ENCODE peak calls at places on chromosomes 3 and 15, in eight cellular contexts. Q is kidney, S is H9, L is sigmoid colon, P is tibial artery, E is HCT116, V is stomach, K is lower lobe of right lung. M is an unnamed sample. For H3K4me1, the result is how much of the 10 kb centered on the place peaks cover.

GRCh38 chr15:100891316-100892012 is 11.8 kb downstream of the ALDH1A3 start:
- DNase-seq in Q (no peak), S (no peak), L (peak), P (no peak), E (no peak), V (peak), K (no peak), M (no peak)

GRCh38 chr3:15345051-15345607 is 12.7 kb upstream of the SH3BP5 start:
- DNase-seq in Q (no peak), S (no peak), L (no peak), P (no peak), E (no peak), V (no peak), K (no peak), M (no peak)

GRCh38 chr3:43319364-43319763 is 33.0 kb downstream of the SNRK start:
- DNase-seq in Q (no peak), S (no peak), L (no peak), P (no peak), E (no peak), V (no peak), K (no peak), M (no peak)

GRCh38 chr3:105067361-105067760 is 299.3 kb upstream of the ALCAM start:
- DNase-seq in Q (no peak), S (no peak), L (no peak), P (no peak), E (no peak), V (no peak), K (no peak), M (no peak)

GRCh38 chr3:79497447-79498111 is 270.2 kb downstream of the ROBO1 start:
- DNase-seq in Q (no peak), S (no peak), L (no peak), P (no peak), E (no peak), V (no peak), K (no peak), M (no peak)

GRCh38 chr3:16303037-16303436 is 38.0 kb downstream of the OXNAD1 start:
- DNase-seq in Q (no peak), S (no peak), L (no peak), P (no peak), E (no peak), V (no peak), K (no peak), M (no peak)

GRCh38 chr15:85667491-85668424 is 127.0 kb downstream of the KLHL25 start:
- DNase-seq in Q (no peak), S (no peak), L (no peak), P (peak), E (peak), V (no peak), K (no peak), M (no peak)

GRCh38 chr15:58291848-58292247 is 139.9 kb upstream of the LIPC start:
- DNase-seq in Q (no peak), S (no peak), L (no peak), P (no peak), E (no peak), V (no peak), K (no peak), M (no peak)

GRCh38 chr15:60803059-60803458 is 324.1 kb upstream of the ICE2 start:
- DNase-seq in Q (no peak), S (no peak), L (no peak), P (no peak), E (no peak), V (no peak), K (no peak), M (no peak)

GRCh38 chr3:156811092-156811862 is 14.9 kb upstream of the LEKR1 start:
- DNase-seq in Q (no peak), S (no peak), L (no peak), P (no peak), E (no peak), V (no peak), K (no peak), M (no peak)

GRCh38 chr3:66142079-66142478 is 78.7 kb upstream of the SLC25A26 start:
- DNase-seq in Q (no peak), S (no peak), L (no peak), P (no peak), E (no peak), V (no peak), K (no peak), M (no peak)

GRCh38 chr15:27358751-27359434 is 387.9 kb downstream of the GABRG3 start:
- DNase-seq in Q (no peak), S (peak), L (no peak), P (no peak), E (no peak), V (no peak), K (no peak), M (no peak)

GRCh38 chr3:23805881-23806321 is at the start of gene UBE2E1:
- DNase-seq in Q (peak), S (peak), L (peak), P (peak), E (peak), V (peak), K (peak), M (peak)

GRCh38 chr3:184710870-184711365 is 946 bp downstream of the MAGEF1 start:
- DNase-seq in Q (no peak), S (no peak), L (no peak), P (no peak), E (no peak), V (no peak), K (no peak), M (no peak)

GRCh38 chr15:80160570-80161156 is 7.9 kb downstream of the FAH start:
- DNase-seq in Q (no peak), S (no peak), L (peak), P (peak), E (no peak), V (no peak), K (peak), M (peak)

GRCh38 chr3:147775816-147776530 is 366.8 kb downstream of the ZIC1 start:
- DNase-seq in Q (no peak), S (no peak), L (no peak), P (no peak), E (no peak), V (no peak), K (no peak), M (no peak)

GRCh38 chr3:146895026-146895749 is 290.0 kb upstream of the PLSCR5 start:
- DNase-seq in Q (no peak), S (no peak), L (no peak), P (no peak), E (no peak), V (no peak), K (no peak), M (no peak)

GRCh38 chr3:120101624-120102023 is 7.4 kb upstream of the GSK3B start:
- DNase-seq in Q (no peak), S (no peak), L (no peak), P (no peak), E (no peak), V (no peak), K (no peak), M (no peak)

GRCh38 chr3:16917256-16917935 is 32.6 kb downstream of the PLCL2 start:
- DNase-seq in Q (no peak), S (no peak), L (no peak), P (no peak), E (no peak), V (no peak), K (no peak), M (no peak)

GRCh38 chr3:117252208-117252607 is 542.6 kb downstream of the TUSC7 start:
- DNase-seq in Q (no peak), S (no peak), L (no peak), P (no peak), E (no peak), V (no peak), K (no peak), M (no peak)

GRCh38 chr3:153426803-153427202 is 264.8 kb downstream of the RAP2B start:
- DNase-seq in Q (no peak), S (no peak), L (no peak), P (no peak), E (no peak), V (no peak), K (no peak), M (no peak)

GRCh38 chr3:54213910-54214309 is 91.6 kb downstream of the CACNA2D3 start:
- DNase-seq in Q (no peak), S (no peak), L (no peak), P (no peak), E (no peak), V (no peak), K (no peak), M (no peak)

GRCh38 chr3:106130384-106131084 is 261.7 kb upstream of the CBLB start:
- DNase-seq in Q (no peak), S (no peak), L (no peak), P (no peak), E (no peak), V (no peak), K (no peak), M (no peak)

GRCh38 chr3:192566706-192567290 is 160.5 kb downstream of the FGF12 start:
- DNase-seq in Q (peak), S (peak), L (peak), P (peak), E (peak), V (peak), K (peak), M (peak)

GRCh38 chr3:67947808-67948508 is 293.5 kb upstream of the SUCLG2 start:
- DNase-seq in Q (peak), S (peak), L (no peak), P (no peak), E (no peak), V (no peak), K (no peak), M (no peak)

GRCh38 chr3:106282931-106283330 is 414.1 kb upstream of the CBLB start:
- DNase-seq in Q (no peak), S (no peak), L (no peak), P (no peak), E (no peak), V (no peak), K (no peak), M (no peak)

GRCh38 chr3:10173926-10174435 is 9.3 kb downstream of the IRAK2 start:
- DNase-seq in Q (peak), S (no peak), L (peak), P (peak), E (no peak), V (peak), K (peak), M (peak)

GRCh38 chr3:4525555-4526238 is 32.5 kb downstream of the ITPR1 start:
- DNase-seq in Q (no peak), S (no peak), L (no peak), P (no peak), E (no peak), V (no peak), K (no peak), M (no peak)

GRCh38 chr3:106688463-106688862 is 688.8 kb upstream of the CCDC54 start:
- DNase-seq in Q (no peak), S (no peak), L (peak), P (peak), E (no peak), V (no peak), K (no peak), M (no peak)

GRCh38 chr3:138186216-138186615 is 885 bp upstream of the ARMC8 start:
- DNase-seq in Q (no peak), S (no peak), L (no peak), P (no peak), E (peak), V (no peak), K (no peak), M (no peak)

GRCh38 chr15:98850991-98851776 is 156.4 kb downstream of the PGPEP1L start:
- DNase-seq in Q (peak), S (peak), L (peak), P (peak), E (peak), V (peak), K (peak), M (peak)

GRCh38 chr15:22257047-22257667 is 176.8 kb downstream of the OR4M2 start:
- DNase-seq in Q (no peak), S (no peak), L (no peak), P (no peak), E (no peak), V (no peak), K (no peak), M (no peak)

GRCh38 chr15:91253605-91254004 is 153.5 kb downstream of the SV2B start:
- DNase-seq in Q (no peak), S (no peak), L (no peak), P (no peak), E (no peak), V (no peak), K (no peak), M (no peak)

GRCh38 chr3:127608362-127608718 is 10.1 kb downstream of the MCM2 start:
- DNase-seq in Q (peak), S (no peak), L (no peak), P (no peak), E (no peak), V (no peak), K (no peak), M (no peak)

GRCh38 chr15:32818758-32819405 is 101.1 kb downstream of the GREM1 start:
- DNase-seq in Q (no peak), S (no peak), L (no peak), P (no peak), E (no peak), V (no peak), K (no peak), M (no peak)
- H3K4me1 ChIP-seq in Q (under half), S (under half), L (under half), P (under half), E (under half), V (under half), K (under half), M (under half)

DNA sequence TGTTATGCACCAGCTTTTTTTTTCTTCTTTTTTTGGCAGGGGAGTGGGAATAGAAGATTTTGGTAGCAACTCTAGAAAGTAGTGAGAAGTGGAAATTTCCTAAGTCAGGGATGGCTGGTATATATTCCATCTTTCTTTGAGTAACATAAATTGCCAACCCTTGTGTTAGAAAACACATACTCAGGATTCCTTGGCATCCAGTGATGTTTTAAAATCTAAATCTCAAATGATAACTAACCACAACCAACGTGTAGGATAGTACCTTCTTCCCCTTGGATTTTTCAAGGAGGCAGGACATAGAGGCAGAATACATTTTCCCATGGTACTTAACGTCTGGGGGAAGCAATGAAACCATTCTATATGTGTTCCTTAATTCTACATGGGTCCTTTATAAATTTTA is 93.4 kb downstream of the WDR76 start:
- DNase-seq in Q (no peak), S (no peak), L (no peak), P (no peak), E (no peak), V (no peak), K (no peak), M (no peak)
- H3K27ac ChIP-seq in Q (no peak), S (no peak), L (no peak), P (peak), E (no peak), V (no peak), K (no peak), M (no peak)

GRCh38 chr3:187027531-187027936 is 97.2 kb downstream of the ST6GAL1 start:
- DNase-seq in Q (no peak), S (no peak), L (no peak), P (no peak), E (no peak), V (no peak), K (no peak), M (no peak)
- H3K4me1 ChIP-seq in Q (under half), S (under half), L (under half), P (under half), E (under half), V (under half), K (under half), M (under half)

GRCh38 chr3:71061581-71061980 is 521.9 kb downstream of the FOXP1 start:
- DNase-seq in Q (no peak), S (no peak), L (no peak), P (no peak), E (no peak), V (no peak), K (no peak), M (no peak)

GRCh38 chr3:71061037-71061436 is 522.5 kb downstream of the FOXP1 start:
- DNase-seq in Q (no peak), S (no peak), L (no peak), P (no peak), E (no peak), V (no peak), K (no peak), M (no peak)

GRCh38 chr3:71062920-71063767 is 520.4 kb downstream of the FOXP1 start:
- DNase-seq in Q (no peak), S (no peak), L (no peak), P (no peak), E (no peak), V (no peak), K (no peak), M (no peak)

GRCh38 chr3:71063768-71064287 is 519.7 kb downstream of the FOXP1 start:
- DNase-seq in Q (no peak), S (no peak), L (no peak), P (no peak), E (no peak), V (no peak), K (no peak), M (no peak)

GRCh38 chr3:71062037-71062919 is 521.2 kb downstream of the FOXP1 start:
- DNase-seq in Q (no peak), S (no peak), L (no peak), P (no peak), E (no peak), V (no peak), K (no peak), M (no peak)
- H3K27ac ChIP-seq in Q (no peak), S (no peak), L (peak), P (peak), E (no peak), V (peak), K (peak), M (peak)

GRCh38 chr3:63969866-63970265 is 53.4 kb downstream of the PSMD6 start:
- DNase-seq in Q (no peak), S (no peak), L (no peak), P (no peak), E (no peak), V (no peak), K (no peak), M (no peak)
- H3K4me1 ChIP-seq in Q (under half), S (under half), L (under half), P (half or more), E (under half), V (under half), K (half or more), M (half or more)

GRCh38 chr15:40793216-40793989 is 13.5 kb upstream of the ZFYVE19 start:
- DNase-seq in Q (no peak), S (no peak), L (no peak), P (no peak), E (peak), V (peak), K (no peak), M (no peak)

GRCh38 chr15:40789119-40789518 is 17.8 kb upstream of the ZFYVE19 start:
- DNase-seq in Q (no peak), S (no peak), L (peak), P (no peak), E (no peak), V (no peak), K (peak), M (no peak)

GRCh38 chr15:40789999-40790398 is 16.9 kb upstream of the ZFYVE19 start:
- DNase-seq in Q (no peak), S (no peak), L (no peak), P (no peak), E (no peak), V (no peak), K (peak), M (no peak)

GRCh38 chr15:40792394-40792793 is 14.5 kb upstream of the ZFYVE19 start:
- DNase-seq in Q (no peak), S (no peak), L (no peak), P (no peak), E (no peak), V (no peak), K (no peak), M (no peak)

GRCh38 chr15:40790723-40791122 is 16.2 kb upstream of the ZFYVE19 start:
- DNase-seq in Q (no peak), S (no peak), L (no peak), P (no peak), E (no peak), V (no peak), K (no peak), M (no peak)
- H3K27ac ChIP-seq in Q (no peak), S (no peak), L (no peak), P (no peak), E (peak), V (peak), K (no peak), M (no peak)

DNA sequence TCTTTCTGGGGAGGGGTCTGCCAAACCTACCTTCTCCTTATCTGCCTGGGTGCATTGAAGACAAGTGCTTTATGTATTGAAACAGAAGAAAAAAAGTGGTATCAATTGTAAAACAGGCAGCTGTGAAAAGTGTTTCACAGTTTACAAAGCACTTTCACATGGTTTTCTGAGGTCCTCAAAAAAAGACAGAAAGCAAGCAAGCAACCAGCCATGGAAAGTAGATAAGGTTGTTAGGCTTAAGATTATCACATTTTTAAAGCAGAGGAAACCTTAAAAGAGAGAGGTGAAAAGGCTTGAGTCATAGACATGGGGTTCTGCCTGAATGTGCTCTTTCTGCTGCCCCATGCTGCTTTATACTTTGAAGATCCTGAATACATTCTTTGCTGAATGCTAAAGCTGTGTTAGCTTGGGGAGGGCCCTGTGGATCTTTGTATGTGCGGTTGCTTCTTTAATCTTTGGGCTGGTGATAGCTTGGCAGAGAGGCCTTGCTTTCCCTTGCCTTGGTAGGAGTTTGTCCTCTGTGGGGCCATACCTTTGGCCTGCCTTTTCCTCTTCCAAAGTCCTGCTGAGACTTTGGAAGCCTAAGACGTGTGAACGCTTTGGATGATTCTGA is 2.6 kb downstream of the SMAD3 start:
- DNase-seq in Q (no peak), S (no peak), L (no peak), P (no peak), E (no peak), V (no peak), K (no peak), M (no peak)
- H3K4me1 ChIP-seq in Q (under half), S (under half), L (under half), P (under half), E (half or more), V (half or more), K (half or more), M (under half)

GRCh38 chr15:74240002-74240568 is 4.0 kb downstream of the CCDC33 start:
- DNase-seq in Q (peak), S (peak), L (peak), P (peak), E (peak), V (peak), K (peak), M (peak)

GRCh38 chr15:74240897-74241614 is 4.9 kb downstream of the CCDC33 start:
- DNase-seq in Q (peak), S (no peak), L (no peak), P (no peak), E (no peak), V (no peak), K (no peak), M (no peak)

GRCh38 chr15:74242296-74242929 is 6.3 kb downstream of the CCDC33 start:
- DNase-seq in Q (peak), S (no peak), L (no peak), P (no peak), E (peak), V (no peak), K (no peak), M (no peak)

GRCh38 chr15:74235962-74236361 is at the start of gene CCDC33:
- DNase-seq in Q (peak), S (no peak), L (no peak), P (no peak), E (no peak), V (peak), K (peak), M (peak)

DNA sequence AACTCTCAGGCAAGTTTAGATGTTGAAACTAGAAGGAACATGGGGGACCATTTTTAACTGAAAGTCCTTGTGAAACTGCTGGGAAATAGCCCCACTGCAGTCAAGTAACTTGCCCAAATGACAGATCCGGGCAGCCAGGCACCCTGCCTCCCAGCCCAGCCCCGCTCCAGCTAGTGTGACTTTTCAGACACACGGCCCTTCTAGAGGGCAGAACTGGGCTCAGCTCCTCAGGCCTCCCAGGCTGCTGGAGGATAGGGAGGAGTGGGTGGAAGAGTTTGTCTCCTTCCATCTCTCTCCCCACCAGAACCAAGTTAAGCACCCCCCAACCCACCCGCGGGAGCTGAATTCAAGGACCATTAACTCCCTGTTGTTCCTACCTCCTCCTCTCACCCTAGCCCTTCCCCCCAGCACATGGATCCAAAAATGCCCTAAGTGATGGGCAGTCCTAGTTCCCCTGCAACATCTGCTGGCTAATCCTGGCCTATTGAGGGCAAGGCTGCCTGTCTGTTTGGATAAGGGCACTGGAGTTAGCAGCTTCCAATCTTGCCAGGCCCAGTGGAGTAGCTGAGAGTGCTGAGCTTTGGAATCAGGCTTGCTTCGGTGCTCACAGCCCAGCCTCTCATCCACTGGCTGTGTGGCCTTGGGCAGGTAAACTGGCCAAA is 3.0 kb downstream of the CCDC33 start:
- DNase-seq in Q (peak), S (no peak), L (no peak), P (no peak), E (no peak), V (no peak), K (no peak), M (no peak)
- H3K27ac ChIP-seq in Q (no peak), S (no peak), L (no peak), P (peak), E (peak), V (peak), K (no peak), M (no peak)

GRCh38 chr3:37593796-37594195 is 267.9 kb upstream of the CTDSPL start:
- DNase-seq in Q (no peak), S (no peak), L (no peak), P (no peak), E (no peak), V (no peak), K (no peak), M (no peak)
- H3K4me1 ChIP-seq in Q (under half), S (under half), L (under half), P (half or more), E (under half), V (half or more), K (under half), M (under half)